ENCODE peak calls at places on chromosomes 6 and 20, in five cellular contexts. One of them, this sample, is unnamed.

GRCh38 chr20:59940129-59940955 is at the start of the genes FAM217B and PPP1R3D:
- DNase-seq in Daoy: peak
- DNase-seq in stimulated activated CD4-positive, alpha-beta T cell treated with anti-CD3 and anti-CD28 coated beads, TNF-alpha, amount 100 ng/mL, for 24 hours: peak
- DNase-seq in C1 segment of cervical spinal cord: peak
- DNase-seq in H54: peak
- DNase-seq in this sample: peak

GRCh38 chr20:47093567-47093966 is 198.9 kb downstream of the EYA2 start:
- DNase-seq in Daoy: no peak
- DNase-seq in stimulated activated CD4-positive, alpha-beta T cell treated with anti-CD3 and anti-CD28 coated beads, TNF-alpha, amount 100 ng/mL, for 24 hours: no peak
- DNase-seq in C1 segment of cervical spinal cord: no peak
- DNase-seq in H54: no peak
- DNase-seq in this sample: no peak

GRCh38 chr6:108654465-108655106 is 93.9 kb downstream of the FOXO3 start:
- DNase-seq in Daoy: no peak
- DNase-seq in stimulated activated CD4-positive, alpha-beta T cell treated with anti-CD3 and anti-CD28 coated beads, TNF-alpha, amount 100 ng/mL, for 24 hours: no peak
- DNase-seq in C1 segment of cervical spinal cord: no peak
- DNase-seq in H54: no peak
- DNase-seq in this sample: no peak

GRCh38 chr6:162618463-162619002 is 109.0 kb downstream of the PRKN start:
- DNase-seq in Daoy: no peak
- DNase-seq in stimulated activated CD4-positive, alpha-beta T cell treated with anti-CD3 and anti-CD28 coated beads, TNF-alpha, amount 100 ng/mL, for 24 hours: no peak
- DNase-seq in C1 segment of cervical spinal cord: no peak
- DNase-seq in H54: no peak
- DNase-seq in this sample: no peak

GRCh38 chr6:43096451-43097097 is 20.5 kb downstream of the PTK7 start:
- DNase-seq in Daoy: peak
- DNase-seq in stimulated activated CD4-positive, alpha-beta T cell treated with anti-CD3 and anti-CD28 coated beads, TNF-alpha, amount 100 ng/mL, for 24 hours: no peak
- DNase-seq in C1 segment of cervical spinal cord: no peak
- DNase-seq in H54: peak
- DNase-seq in this sample: no peak

GRCh38 chr6:135498178-135498841 is 770 bp upstream of the AHI1 start:
- DNase-seq in Daoy: peak
- DNase-seq in stimulated activated CD4-positive, alpha-beta T cell treated with anti-CD3 and anti-CD28 coated beads, TNF-alpha, amount 100 ng/mL, for 24 hours: peak
- DNase-seq in C1 segment of cervical spinal cord: peak
- DNase-seq in H54: peak
- DNase-seq in this sample: peak

GRCh38 chr6:156771047-156771446 is 6.1 kb upstream of the ARID1B start:
- DNase-seq in Daoy: no peak
- DNase-seq in stimulated activated CD4-positive, alpha-beta T cell treated with anti-CD3 and anti-CD28 coated beads, TNF-alpha, amount 100 ng/mL, for 24 hours: no peak
- DNase-seq in C1 segment of cervical spinal cord: no peak
- DNase-seq in H54: no peak
- DNase-seq in this sample: no peak

GRCh38 chr6:34462561-34462971 is 3.3 kb upstream of the PACSIN1 start:
- DNase-seq in Daoy: peak
- DNase-seq in stimulated activated CD4-positive, alpha-beta T cell treated with anti-CD3 and anti-CD28 coated beads, TNF-alpha, amount 100 ng/mL, for 24 hours: no peak
- DNase-seq in C1 segment of cervical spinal cord: no peak
- DNase-seq in H54: peak
- DNase-seq in this sample: peak

GRCh38 chr6:100461273-100461919 is 3.3 kb downstream of the SIM1 start:
- DNase-seq in Daoy: peak
- DNase-seq in stimulated activated CD4-positive, alpha-beta T cell treated with anti-CD3 and anti-CD28 coated beads, TNF-alpha, amount 100 ng/mL, for 24 hours: no peak
- DNase-seq in C1 segment of cervical spinal cord: no peak
- DNase-seq in H54: peak
- DNase-seq in this sample: no peak

GRCh38 chr20:2051920-2052319 is 49.7 kb upstream of the STK35 start:
- DNase-seq in Daoy: no peak
- DNase-seq in stimulated activated CD4-positive, alpha-beta T cell treated with anti-CD3 and anti-CD28 coated beads, TNF-alpha, amount 100 ng/mL, for 24 hours: no peak
- DNase-seq in C1 segment of cervical spinal cord: no peak
- DNase-seq in H54: no peak
- DNase-seq in this sample: no peak

GRCh38 chr20:10414982-10415650 is 18.9 kb downstream of the MKKS start:
- DNase-seq in Daoy: peak
- DNase-seq in stimulated activated CD4-positive, alpha-beta T cell treated with anti-CD3 and anti-CD28 coated beads, TNF-alpha, amount 100 ng/mL, for 24 hours: no peak
- DNase-seq in C1 segment of cervical spinal cord: no peak
- DNase-seq in H54: no peak
- DNase-seq in this sample: no peak

GRCh38 chr20:1087311-1087710 is 31.1 kb upstream of the PSMF1 start:
- DNase-seq in Daoy: peak
- DNase-seq in stimulated activated CD4-positive, alpha-beta T cell treated with anti-CD3 and anti-CD28 coated beads, TNF-alpha, amount 100 ng/mL, for 24 hours: no peak
- DNase-seq in C1 segment of cervical spinal cord: no peak
- DNase-seq in H54: no peak
- DNase-seq in this sample: no peak

GRCh38 chr6:160520043-160520904 is 143.8 kb downstream of the LPA start:
- DNase-seq in Daoy: peak
- DNase-seq in stimulated activated CD4-positive, alpha-beta T cell treated with anti-CD3 and anti-CD28 coated beads, TNF-alpha, amount 100 ng/mL, for 24 hours: peak
- DNase-seq in C1 segment of cervical spinal cord: peak
- DNase-seq in H54: peak
- DNase-seq in this sample: peak